ENCODE peak calls at places on chromosomes 13 and 19, in five cellular contexts. V is lung; H is lower lobe of right lung; A is keratinocyte; D is naive thymus-derived CD4-positive, alpha-beta T cell. X is an unnamed sample.

GRCh38 chr13:44158741-44159632 is 214.6 kb upstream of the SERP2 start:
- DNase-seq in H (no peak), D (no peak), V (peak; percentile 10), A (no peak), X (no peak)

GRCh38 chr19:5466814-5467291 is 11.6 kb downstream of the ZNRF4 start:
- DNase-seq in H (no peak), V (no peak), D (no peak), A (no peak), X (no peak)

GRCh38 chr19:5255602-5256231 is 84.9 kb downstream of the PTPRS start:
- DNase-seq in A (no peak), H (no peak), D (no peak), V (no peak), X (no peak)

GRCh38 chr19:42280761-42281174 is 11.7 kb downstream of the CIC start:
- DNase-seq in D (no peak), A (no peak), V (peak; percentile 53), H (no peak), X (no peak)

GRCh38 chr19:55642153-55643002 is 1.1 kb upstream of the ZNF581 start:
- DNase-seq in V (no peak), A (no peak), D (no peak), H (peak; percentile 65), X (no peak)

GRCh38 chr13:43346427-43346826 is 323.0 kb downstream of the DNAJC15 start:
- DNase-seq in A (no peak), D (no peak), H (no peak), V (no peak), X (no peak)

GRCh38 chr19:44808463-44809371 is at the start of gene BCAM:
- DNase-seq in H (peak; percentile 83), V (peak; percentile 69), D (no peak), A (no peak), X (no peak)

GRCh38 chr13:37386276-37386675 is 212.3 kb downstream of the POSTN start:
- DNase-seq in V (no peak), D (no peak), H (no peak), A (no peak), X (no peak)

GRCh38 chr19:13887039-13887438 is 10.1 kb downstream of the NANOS3 start:
- DNase-seq in V (no peak), A (no peak), H (no peak), D (no peak), X (no peak)

DNA sequence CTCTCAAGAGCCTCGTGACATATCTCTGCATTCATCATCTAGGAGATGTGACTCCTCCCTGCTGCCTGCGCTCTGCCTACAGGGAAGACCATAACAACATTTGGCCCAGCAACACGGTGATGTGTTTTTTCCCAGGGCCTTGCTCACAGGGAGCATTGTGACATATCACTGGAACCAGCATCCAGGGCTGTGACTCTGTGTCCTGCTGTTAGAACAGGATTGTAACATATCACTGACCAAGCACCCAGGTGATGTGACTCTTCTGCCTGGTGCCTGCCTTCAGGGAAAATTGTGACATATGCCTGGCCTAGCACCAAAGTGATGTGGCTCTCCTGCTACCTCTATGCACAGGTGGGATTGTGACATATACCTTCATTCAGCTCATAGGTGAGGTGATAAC is 79.4 kb upstream of the ZNF43 start:
- DNase-seq in D (no peak), H (no peak), V (no peak), A (no peak), X (no peak)
- H3K27ac ChIP-seq in D (no peak overlapping the region), H (no peak overlapping the region), V (no peak overlapping the region), A (no peak overlapping the region), X (no peak overlapping the region)

GRCh38 chr13:110486061-110486780 is 75.3 kb downstream of the RAB20 start:
- DNase-seq in A (no peak), H (no peak), V (no peak), D (no peak), X (no peak)
- H3K27ac ChIP-seq in A (no peak overlapping the region), H (no peak overlapping the region), V (no peak overlapping the region), D (no peak overlapping the region), X (no peak overlapping the region)

DNA sequence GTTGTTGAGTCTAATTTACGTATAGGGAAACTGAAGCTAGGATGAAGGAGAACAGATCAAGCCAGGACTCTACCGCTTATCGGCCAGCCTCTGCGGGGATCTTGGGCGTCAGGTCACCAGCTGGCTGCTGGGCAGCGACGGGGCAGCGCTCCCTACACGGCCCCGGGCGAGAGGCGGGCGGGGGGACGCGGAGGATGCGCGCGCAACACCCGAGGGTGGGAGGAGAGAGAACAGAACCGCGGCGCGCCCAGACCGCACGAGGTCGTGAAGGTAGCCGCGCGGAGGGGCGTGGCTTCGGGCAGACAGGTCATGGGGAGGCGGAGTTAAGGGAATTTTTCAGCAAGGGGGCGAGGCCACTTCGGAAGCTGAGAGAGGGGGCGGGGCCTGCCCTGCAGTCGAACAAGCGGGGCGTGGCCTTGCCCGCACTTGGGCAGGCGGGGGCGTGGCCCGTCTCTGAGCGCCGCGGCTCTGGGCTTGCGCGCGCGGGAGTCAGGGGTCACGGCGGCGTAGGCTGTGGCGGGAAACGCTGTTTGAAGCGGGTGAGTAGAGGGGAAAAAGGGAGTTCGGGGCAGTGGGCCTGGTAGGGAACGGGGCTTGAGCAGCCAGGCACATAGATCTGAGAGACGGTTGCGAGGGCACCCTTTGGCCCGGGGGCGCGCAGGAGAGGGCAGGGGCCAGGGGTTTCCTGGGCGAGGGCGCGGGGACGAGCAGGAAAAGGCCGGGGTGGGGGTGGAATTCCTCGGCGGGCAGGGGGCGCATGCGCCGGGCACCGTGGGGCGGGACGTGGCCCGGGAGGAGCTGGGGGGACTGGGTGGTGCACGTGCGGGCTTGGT is at the start of gene POLD1:
- DNase-seq in V (peak; percentile 97), D (peak; percentile 98), A (peak; percentile 96), H (peak; percentile 99), X (peak; percentile 89)
- H3K27ac ChIP-seq in V (peak within 1 kb of the TSS; percentile 84), D (peak within 1 kb of the TSS; percentile 75), A (peak within 1 kb of the TSS; percentile 69), H (peak within 1 kb of the TSS; percentile 79), X (peak within 1 kb of the TSS; percentile 58)

DNA sequence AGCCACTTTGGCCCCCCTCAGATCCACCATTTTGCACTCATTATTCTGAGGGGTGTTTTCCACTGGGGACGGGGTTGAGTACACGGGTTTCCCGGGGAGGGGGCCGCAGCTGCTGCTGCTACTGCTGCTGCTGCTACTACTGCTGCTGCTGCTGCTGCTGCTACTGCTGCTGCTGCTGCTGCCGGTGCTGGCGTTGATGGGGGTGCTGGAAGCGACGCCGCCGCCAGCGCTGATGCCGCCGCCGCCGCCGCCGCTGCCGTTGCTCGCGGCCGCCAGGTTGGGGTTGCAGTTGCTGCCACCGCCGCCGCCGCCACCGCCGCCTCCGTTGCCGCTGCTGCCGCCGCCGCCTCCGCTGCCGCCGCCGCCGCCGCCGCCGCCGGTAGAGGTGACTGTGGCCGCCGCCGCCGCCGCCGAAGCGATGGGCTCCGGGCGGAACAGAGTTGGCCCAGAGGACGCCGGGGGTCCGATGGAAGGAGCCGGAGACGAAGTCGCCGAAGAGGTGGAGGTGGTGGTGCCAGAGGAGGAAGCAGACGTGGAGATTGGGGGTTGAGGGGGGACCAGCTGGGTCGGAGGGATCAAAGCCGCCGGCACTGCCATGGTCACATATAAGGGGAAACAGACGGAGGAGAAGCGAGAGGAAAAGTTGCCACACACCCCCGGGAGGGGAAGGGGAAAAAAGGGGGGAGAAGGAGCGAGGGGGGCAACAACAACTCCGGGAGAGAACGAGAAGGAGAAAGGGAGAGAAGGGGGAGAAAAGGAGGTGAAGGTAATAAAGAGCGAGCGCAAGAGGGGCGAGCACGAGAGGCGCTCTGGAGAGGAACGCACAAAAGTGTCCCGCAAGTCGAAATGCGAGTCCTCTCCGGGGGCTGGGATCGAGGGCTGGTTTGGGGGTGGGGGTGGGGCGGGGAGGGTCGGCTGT is 572 bp downstream of the DACH1 start:
- DNase-seq in V (no peak), D (peak; percentile 11), H (peak; percentile 63), A (no peak), X (no peak)
- H3K27ac ChIP-seq in V (peak overlapping the region; percentile 90), D (no peak overlapping the region), H (peak overlapping the region; percentile 85), A (no peak overlapping the region), X (no peak overlapping the region)

GRCh38 chr13:78465250-78465649 is 138.1 kb downstream of the POU4F1 start:
- DNase-seq in H (no peak), A (no peak), D (no peak), V (no peak), X (no peak)

GRCh38 chr13:78468546-78469060 is 134.7 kb downstream of the POU4F1 start:
- DNase-seq in A (no peak), D (no peak), V (no peak), H (no peak), X (no peak)
- H3K27ac ChIP-seq in A (no peak overlapping the region), D (no peak overlapping the region), V (no peak overlapping the region), H (no peak overlapping the region), X (no peak overlapping the region)

DNA sequence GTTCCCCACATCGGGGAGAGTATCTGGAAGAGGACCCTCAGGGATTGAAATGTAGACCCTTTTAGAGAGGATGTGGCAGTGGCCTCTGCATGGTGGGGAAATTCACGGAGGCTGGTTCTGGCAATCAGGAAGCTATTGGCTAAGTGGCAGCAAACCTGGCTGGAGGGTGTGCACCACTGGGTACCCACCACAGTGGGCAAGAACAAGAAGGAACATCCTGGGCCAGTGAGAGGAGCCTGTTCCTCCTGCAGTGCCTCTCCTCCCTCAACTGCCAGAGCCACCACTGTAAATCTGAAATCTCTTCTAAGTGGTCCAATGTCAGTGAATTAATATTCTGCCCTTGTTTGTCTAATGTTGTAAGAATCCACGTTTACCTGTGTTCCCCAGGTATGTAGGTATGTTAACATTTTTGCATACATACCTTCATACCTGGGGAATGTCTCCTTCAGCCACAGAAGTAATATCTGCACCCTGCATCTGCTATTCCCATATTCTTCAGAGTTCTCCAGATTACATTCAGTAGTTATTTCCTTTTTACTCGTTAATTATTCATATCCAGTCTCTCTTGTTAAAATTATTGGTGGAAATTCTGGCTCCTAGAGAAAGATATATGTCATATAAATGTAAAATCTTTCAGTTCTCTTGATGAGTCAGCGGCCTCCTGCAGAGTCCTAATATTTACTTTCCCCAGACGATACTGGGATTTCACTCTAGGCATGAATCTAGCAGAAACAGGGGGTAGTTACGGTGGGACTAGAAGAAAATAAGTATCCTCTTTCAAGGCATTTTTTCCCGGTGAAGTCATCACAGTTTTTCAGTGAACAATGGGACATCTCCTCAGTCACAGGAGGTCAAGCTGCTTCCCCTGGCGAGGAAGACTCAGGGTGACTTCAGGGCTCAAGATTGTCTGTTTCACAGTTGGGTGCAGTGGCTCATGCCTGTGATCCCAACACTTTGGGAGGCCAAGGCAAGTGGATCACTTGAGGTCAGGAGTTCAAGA is 148.3 kb downstream of the MYO16 start:
- DNase-seq in H (no peak), V (no peak), D (no peak), A (no peak), X (no peak)
- H3K27ac ChIP-seq in H (no peak overlapping the region), V (no peak overlapping the region), D (no peak overlapping the region), A (no peak overlapping the region), X (no peak overlapping the region)

GRCh38 chr13:23608138-23608537 is 37.9 kb downstream of the TNFRSF19 start:
- DNase-seq in V (no peak), A (no peak), H (no peak), D (no peak), X (no peak)
- H3K27ac ChIP-seq in V (peak overlapping the region; percentile 63), A (no peak overlapping the region), H (peak overlapping the region; percentile 56), D (no peak overlapping the region), X (no peak overlapping the region)

GRCh38 chr13:106499905-106500304 is 35.6 kb downstream of the EFNB2 start:
- DNase-seq in H (no peak), V (no peak), A (no peak), D (no peak), X (no peak)
- H3K27ac ChIP-seq in H (no peak overlapping the region), V (no peak overlapping the region), A (no peak overlapping the region), D (no peak overlapping the region), X (peak overlapping the region; percentile 9)

X was measured in epithelial cell of prostate.